ENCODE peak calls at places on chromosomes 2 and 18, in ten cellular contexts. F, E, A, K, I, H, Q, G, N and T are unnamed samples. For H3K4me1, the result is how much of the 10 kb centered on the place peaks cover.

GRCh38 chr2:215929602-215930335 is 83.6 kb downstream of the MREG start:
- DNase-seq in H (no peak), G (no peak), N (peak), K (no peak), F (no peak), E (no peak), A (no peak), I (no peak), Q (peak), T (no peak)

GRCh38 chr2:160646684-160647444 is 153.3 kb upstream of the RBMS1 start:
- DNase-seq in A (peak), K (no peak), I (no peak), G (no peak), Q (peak), F (no peak), E (no peak), N (no peak), H (no peak), T (no peak)

GRCh38 chr2:208012449-208012848 is 12.9 kb downstream of the PLEKHM3 start:
- DNase-seq in K (no peak), H (peak), A (no peak), G (no peak), I (no peak), N (peak), F (no peak), E (no peak), Q (no peak), T (no peak)

GRCh38 chr2:101153811-101154210 is 2.6 kb upstream of the TBC1D8 start:
- DNase-seq in A (no peak), Q (no peak), E (no peak), I (no peak), F (no peak), G (no peak), H (no peak), K (no peak), N (no peak), T (no peak)

GRCh38 chr18:80107396-80107795 is 1.7 kb upstream of the ADNP2 start:
- DNase-seq in K (no peak), I (no peak), F (no peak), Q (no peak), A (no peak), G (no peak), E (no peak), H (no peak), N (no peak), T (no peak)

GRCh38 chr18:26549103-26549485 is 741 bp upstream of the KCTD1 start:
- DNase-seq in G (no peak), Q (peak), K (peak), A (no peak), H (no peak), E (peak), F (peak), I (no peak), N (no peak), T (no peak)

GRCh38 chr18:79534356-79534755 is 138.6 kb downstream of the NFATC1 start:
- DNase-seq in G (no peak), I (no peak), N (no peak), E (no peak), A (no peak), Q (no peak), K (peak), F (no peak), H (no peak), T (no peak)

GRCh38 chr2:241965931-241966412 is 96.4 kb downstream of the RTP5 start:
- DNase-seq in E (peak), A (peak), N (peak), F (peak), H (peak), Q (no peak), K (peak), G (peak), I (no peak), T (no peak)

GRCh38 chr18:48375150-48375790 is 33.9 kb downstream of the ZBTB7C start:
- DNase-seq in G (peak), A (no peak), I (no peak), N (no peak), Q (peak), E (no peak), K (no peak), H (no peak), F (no peak), T (no peak)

GRCh38 chr2:119255760-119256573 is 32.3 kb downstream of the STEAP3 start:
- DNase-seq in Q (peak), K (no peak), N (peak), A (no peak), I (no peak), F (no peak), E (no peak), G (peak), H (no peak), T (no peak)

GRCh38 chr2:110149330-110150220 is 34.0 kb upstream of the MALL start:
- DNase-seq in H (no peak), E (no peak), I (no peak), A (no peak), N (peak), F (no peak), K (no peak), G (no peak), Q (peak), T (no peak)

GRCh38 chr2:95287806-95288205 is 9.3 kb upstream of the KCNIP3 start:
- DNase-seq in Q (no peak), G (no peak), E (no peak), H (no peak), F (no peak), A (no peak), K (no peak), I (no peak), N (no peak), T (no peak)

GRCh38 chr2:28753043-28753683 is 1.5 kb downstream of the PPP1CB start:
- DNase-seq in Q (peak), A (peak), F (peak), K (peak), H (peak), G (peak), N (peak), I (no peak), E (peak), T (no peak)

GRCh38 chr2:71702971-71703898 is 249.9 kb downstream of the DYSF start:
- DNase-seq in N (no peak), F (no peak), A (no peak), Q (no peak), G (no peak), E (no peak), H (no peak), I (no peak), K (no peak), T (no peak)

GRCh38 chr2:185108588-185108987 is 510.3 kb downstream of the ZNF804A start:
- DNase-seq in A (no peak), H (no peak), G (no peak), E (no peak), F (no peak), I (no peak), Q (no peak), N (no peak), K (no peak), T (no peak)

GRCh38 chr18:9403795-9404564 is 69.4 kb downstream of the TWSG1 start:
- DNase-seq in K (no peak), E (no peak), Q (no peak), I (no peak), F (no peak), G (no peak), H (peak), N (peak), A (no peak), T (peak)

GRCh38 chr2:197972017-197972416 is 167.6 kb downstream of the PLCL1 start:
- DNase-seq in H (no peak), N (no peak), F (no peak), I (peak), E (peak), G (peak), K (no peak), Q (peak), A (no peak), T (no peak)

GRCh38 chr18:7002107-7002506 is 115.5 kb downstream of the LAMA1 start:
- DNase-seq in G (no peak), I (no peak), Q (no peak), N (no peak), K (no peak), A (no peak), F (no peak), E (no peak), H (no peak), T (no peak)

GRCh38 chr2:219998714-219999227 is 371.3 kb downstream of the SLC4A3 start:
- DNase-seq in A (no peak), G (no peak), Q (no peak), K (no peak), E (no peak), N (no peak), I (no peak), H (no peak), F (no peak), T (no peak)

GRCh38 chr2:127108090-127108523 is 1.2 kb upstream of the BIN1 start:
- DNase-seq in F (no peak), N (no peak), G (peak), Q (no peak), I (no peak), H (peak), E (no peak), A (peak), K (no peak), T (no peak)

GRCh38 chr2:10414591-10414990 is 33.5 kb downstream of the ODC1 start:
- DNase-seq in E (no peak), F (no peak), I (no peak), N (no peak), Q (no peak), K (no peak), A (no peak), H (peak), G (no peak), T (no peak)

GRCh38 chr2:215059724-215060123 is 78.7 kb downstream of the ABCA12 start:
- DNase-seq in I (no peak), F (no peak), E (no peak), K (no peak), Q (no peak), A (no peak), H (no peak), N (no peak), G (no peak), T (no peak)

GRCh38 chr2:10601866-10602566 is 87.8 kb downstream of the NOL10 start:
- DNase-seq in Q (no peak), A (no peak), E (no peak), N (no peak), I (no peak), K (no peak), H (no peak), F (no peak), G (no peak), T (no peak)

GRCh38 chr2:213098612-213099011 is 52.8 kb downstream of the IKZF2 start:
- DNase-seq in E (no peak), Q (no peak), N (no peak), H (peak), I (no peak), F (no peak), A (no peak), G (no peak), K (no peak), T (no peak)

GRCh38 chr2:46978696-46979095 is 63.1 kb upstream of the MCFD2 start:
- DNase-seq in A (no peak), N (no peak), Q (no peak), G (no peak), K (no peak), I (no peak), H (no peak), E (no peak), F (no peak), T (no peak)

GRCh38 chr2:46977266-46977665 is 61.7 kb upstream of the MCFD2 start:
- DNase-seq in I (no peak), Q (no peak), N (no peak), K (no peak), F (no peak), E (no peak), G (no peak), H (no peak), A (no peak), T (no peak)

GRCh38 chr2:46976556-46976955 is 61.0 kb upstream of the MCFD2 start:
- DNase-seq in K (no peak), N (no peak), G (no peak), I (no peak), Q (no peak), H (no peak), A (no peak), F (no peak), E (no peak), T (no peak)

GRCh38 chr2:46979611-46980010 is 64.0 kb upstream of the MCFD2 start:
- DNase-seq in I (no peak), Q (no peak), K (peak), E (no peak), N (no peak), F (no peak), A (no peak), H (no peak), G (no peak), T (no peak)

GRCh38 chr2:46977899-46978298 is 62.3 kb upstream of the MCFD2 start:
- DNase-seq in F (no peak), K (peak), A (no peak), N (no peak), G (no peak), E (no peak), Q (no peak), H (no peak), I (no peak), T (no peak)
- H3K4me3 ChIP-seq in F (no peak), K (no peak), A (no peak), N (no peak), G (no peak), E (no peak), Q (no peak), H (no peak), I (no peak), T (no peak)

GRCh38 chr2:54208364-54209240 is 47.4 kb downstream of the TSPYL6 start:
- DNase-seq in G (no peak), F (no peak), E (no peak), K (no peak), Q (no peak), I (no peak), N (no peak), H (no peak), A (no peak), T (no peak)
- H3K4me1 ChIP-seq in G (under half), F (under half), E (under half), K (under half), Q (under half), I (under half), N (under half), H (under half), A (under half), T (under half)

GRCh38 chr18:53797998-53798397 is 426.5 kb downstream of the MBD2 start:
- DNase-seq in Q (no peak), E (no peak), F (no peak), A (no peak), H (no peak), I (no peak), N (no peak), K (no peak), G (no peak), T (no peak)

GRCh38 chr18:53795061-53795460 is 429.4 kb downstream of the MBD2 start:
- DNase-seq in H (no peak), F (no peak), A (no peak), K (no peak), E (no peak), Q (peak), N (no peak), G (no peak), I (no peak), T (no peak)

GRCh38 chr18:53792762-53793161 is 431.7 kb downstream of the MBD2 start:
- DNase-seq in G (no peak), I (no peak), F (no peak), Q (no peak), A (no peak), H (no peak), K (no peak), N (no peak), E (no peak), T (no peak)

GRCh38 chr18:53796042-53796729 is 428.3 kb downstream of the MBD2 start:
- DNase-seq in N (no peak), E (no peak), H (no peak), Q (peak), I (no peak), G (no peak), F (no peak), K (no peak), A (no peak), T (no peak)

GRCh38 chr18:53795610-53796009 is 428.9 kb downstream of the MBD2 start:
- DNase-seq in E (no peak), G (no peak), H (no peak), K (no peak), I (no peak), F (no peak), N (no peak), A (no peak), Q (no peak), T (no peak)
- H3K4me3 ChIP-seq in E (no peak), G (no peak), H (no peak), K (no peak), I (no peak), F (no peak), N (no peak), A (no peak), Q (no peak), T (no peak)

GRCh38 chr2:203934006-203934632 is 2.4 kb upstream of the ICOS start:
- DNase-seq in E (no peak), N (no peak), K (no peak), G (no peak), A (no peak), I (no peak), H (no peak), Q (no peak), F (no peak), T (no peak)

GRCh38 chr2:203935568-203935967 is 995 bp upstream of the ICOS start:
- DNase-seq in I (no peak), A (no peak), F (no peak), K (no peak), Q (no peak), H (no peak), E (no peak), N (no peak), G (no peak), T (no peak)

GRCh38 chr2:203936949-203937348 is 386 bp downstream of the ICOS start:
- DNase-seq in K (no peak), Q (no peak), G (no peak), A (no peak), E (no peak), H (no peak), I (no peak), F (no peak), N (no peak), T (no peak)

GRCh38 chr2:203934711-203935438 is 1.7 kb upstream of the ICOS start:
- DNase-seq in A (no peak), N (no peak), G (no peak), K (no peak), E (no peak), F (no peak), Q (no peak), H (no peak), I (no peak), T (no peak)

GRCh38 chr2:203936535-203936934 is at the start of gene ICOS:
- DNase-seq in Q (no peak), E (no peak), I (no peak), G (no peak), F (no peak), N (no peak), K (no peak), A (no peak), H (no peak), T (no peak)
- H3K4me1 ChIP-seq in Q (under half), E (under half), I (under half), G (under half), F (under half), N (under half), K (under half), A (under half), H (under half), T (under half)